ENCODE peak calls at places on chromosomes 7 and 10, in ten cellular contexts. J, F, H, B, W, M, E, Y, N and Q are unnamed samples.

GRCh38 chr10:70575486-70575873 is 27.1 kb downstream of the PRF1 start:
- DNase-seq in J (peak), F (no peak), H (no peak), B (peak), W (peak), M (no peak), E (no peak), Y (no peak), N (no peak), Q (no peak)

GRCh38 chr10:79376078-79376628 is 28.9 kb downstream of the PPIF start:
- DNase-seq in J (no peak), F (no peak), H (no peak), B (no peak), W (no peak), M (no peak), E (no peak), Y (no peak), N (no peak), Q (no peak)

GRCh38 chr10:1732501-1733123 is 4.7 kb downstream of the ADARB2 start:
- DNase-seq in J (no peak), F (no peak), H (no peak), B (no peak), W (no peak), M (no peak), E (no peak), Y (peak), N (no peak), Q (no peak)

GRCh38 chr10:77189056-77189455 is 448.6 kb downstream of the KCNMA1 start:
- DNase-seq in J (no peak), F (no peak), H (no peak), B (no peak), W (no peak), M (no peak), E (no peak), Y (no peak), N (no peak), Q (no peak)

GRCh38 chr10:21173433-21173963 is 276.4 kb upstream of the NEBL start:
- DNase-seq in J (no peak), F (no peak), H (no peak), B (peak), W (no peak), M (peak), E (no peak), Y (no peak), N (no peak), Q (no peak)

GRCh38 chr10:3398825-3399646 is 226.5 kb upstream of the PITRM1 start:
- DNase-seq in J (no peak), F (no peak), H (no peak), B (no peak), W (no peak), M (peak), E (peak), Y (no peak), N (no peak), Q (no peak)

GRCh38 chr7:27182285-27182827 is 2.7 kb downstream of the HOXA11 start:
- DNase-seq in J (peak), F (no peak), H (peak), B (no peak), W (no peak), M (no peak), E (no peak), Y (no peak), N (no peak), Q (no peak)

GRCh38 chr7:21651697-21652096 is 108.9 kb downstream of the DNAH11 start:
- DNase-seq in J (no peak), F (no peak), H (no peak), B (no peak), W (no peak), M (no peak), E (no peak), Y (no peak), N (no peak), Q (no peak)

GRCh38 chr10:118694848-118695247 is 59.9 kb downstream of the CACUL1 start:
- DNase-seq in J (no peak), F (no peak), H (no peak), B (no peak), W (peak), M (no peak), E (no peak), Y (no peak), N (no peak), Q (no peak)

GRCh38 chr7:117665393-117665792 is 185.6 kb downstream of the CFTR start:
- DNase-seq in J (no peak), F (no peak), H (no peak), B (no peak), W (peak), M (no peak), E (no peak), Y (no peak), N (no peak), Q (no peak)

GRCh38 chr7:112529486-112529885 is 48.7 kb downstream of the LSMEM1 start:
- DNase-seq in J (no peak), F (no peak), H (no peak), B (no peak), W (no peak), M (no peak), E (no peak), Y (peak), N (no peak), Q (peak)

GRCh38 chr7:16708980-16709379 is 44.6 kb upstream of the TSPAN13 start:
- DNase-seq in J (no peak), F (no peak), H (no peak), B (no peak), W (peak), M (no peak), E (no peak), Y (peak), N (peak), Q (peak)

GRCh38 chr10:35413985-35414861 is 77.9 kb downstream of the CCNY start:
- DNase-seq in J (no peak), F (no peak), H (no peak), B (no peak), W (peak), M (no peak), E (no peak), Y (peak), N (no peak), Q (peak)

GRCh38 chr10:78738457-78738856 is 330.3 kb upstream of the ZMIZ1 start:
- DNase-seq in J (no peak), F (no peak), H (no peak), B (no peak), W (no peak), M (no peak), E (no peak), Y (no peak), N (no peak), Q (no peak)

GRCh38 chr10:106941297-106942034 is 223.0 kb downstream of the SORCS1 start:
- DNase-seq in J (no peak), F (no peak), H (no peak), B (no peak), W (no peak), M (no peak), E (no peak), Y (no peak), N (no peak), Q (no peak)

GRCh38 chr10:47092822-47093221 is 181.6 kb downstream of the PTPN20 start:
- DNase-seq in J (no peak), F (no peak), H (no peak), B (no peak), W (no peak), M (no peak), E (peak), Y (no peak), N (no peak), Q (no peak)

GRCh38 chr7:83415840-83416239 is 233.1 kb downstream of the SEMA3E start:
- DNase-seq in J (no peak), F (no peak), H (no peak), B (no peak), W (no peak), M (no peak), E (no peak), Y (peak), N (no peak), Q (no peak)

GRCh38 chr10:2351566-2351965 is 614.2 kb upstream of the ADARB2 start:
- DNase-seq in J (no peak), F (no peak), H (no peak), B (no peak), W (no peak), M (no peak), E (no peak), Y (no peak), N (no peak), Q (no peak)

GRCh38 chr7:103867874-103868273 is 121.6 kb downstream of the RELN start:
- DNase-seq in J (no peak), F (no peak), H (no peak), B (no peak), W (no peak), M (no peak), E (no peak), Y (no peak), N (no peak), Q (no peak)

GRCh38 chr7:82263880-82264751 is 179.5 kb downstream of the CACNA2D1 start:
- DNase-seq in J (no peak), F (no peak), H (no peak), B (no peak), W (no peak), M (no peak), E (no peak), Y (no peak), N (no peak), Q (no peak)

GRCh38 chr7:114150704-114151103 is 231.9 kb upstream of the PPP1R3A start:
- DNase-seq in J (no peak), F (no peak), H (no peak), B (no peak), W (no peak), M (no peak), E (no peak), Y (no peak), N (no peak), Q (no peak)

GRCh38 chr7:140901946-140902304 is 22.8 kb downstream of the BRAF start:
- DNase-seq in J (no peak), F (no peak), H (no peak), B (no peak), W (no peak), M (no peak), E (no peak), Y (no peak), N (no peak), Q (no peak)

GRCh38 chr10:100007239-100008141 is 2.3 kb downstream of the DNMBP start:
- DNase-seq in J (no peak), F (no peak), H (no peak), B (peak), W (peak), M (no peak), E (no peak), Y (no peak), N (no peak), Q (no peak)

GRCh38 chr7:30159698-30160143 is 24.9 kb downstream of the MTURN start:
- DNase-seq in J (no peak), F (no peak), H (peak), B (peak), W (no peak), M (no peak), E (no peak), Y (peak), N (no peak), Q (peak)

GRCh38 chr7:31950101-31950755 is 120.0 kb downstream of the PDE1C start:
- DNase-seq in J (no peak), F (no peak), H (no peak), B (peak), W (no peak), M (no peak), E (no peak), Y (peak), N (no peak), Q (peak)

GRCh38 chr7:786472-787255 is 45.6 kb upstream of the SUN1 start:
- DNase-seq in J (peak), F (no peak), H (peak), B (peak), W (peak), M (peak), E (peak), Y (peak), N (peak), Q (peak)

GRCh38 chr10:29611796-29612381 is 22.9 kb downstream of the SVIL start:
- DNase-seq in J (no peak), F (no peak), H (no peak), B (no peak), W (peak), M (no peak), E (no peak), Y (no peak), N (no peak), Q (no peak)

GRCh38 chr10:20084451-20084850 is 268.2 kb downstream of the PLXDC2 start:
- DNase-seq in J (no peak), F (no peak), H (no peak), B (no peak), W (no peak), M (no peak), E (no peak), Y (no peak), N (no peak), Q (no peak)

GRCh38 chr10:63523015-63523414 is 1.8 kb downstream of the REEP3 start:
- DNase-seq in J (no peak), F (no peak), H (no peak), B (no peak), W (no peak), M (no peak), E (no peak), Y (no peak), N (no peak), Q (no peak)
- H3K4me3 ChIP-seq in J (peak), F (no peak), H (peak), B (no peak), W (peak), M (no peak), E (peak), Y (peak), N (peak), Q (no peak)

GRCh38 chr10:22263106-22263505 is 45.3 kb upstream of the EBLN1 start:
- DNase-seq in J (no peak), F (no peak), H (no peak), B (no peak), W (no peak), M (no peak), E (no peak), Y (no peak), N (no peak), Q (no peak)

GRCh38 chr10:22258471-22258870 is 40.7 kb upstream of the EBLN1 start:
- DNase-seq in J (no peak), F (no peak), H (no peak), B (no peak), W (no peak), M (no peak), E (no peak), Y (no peak), N (no peak), Q (no peak)

GRCh38 chr10:22253578-22253882 is 35.7 kb upstream of the EBLN1 start:
- DNase-seq in J (peak), F (no peak), H (no peak), B (no peak), W (no peak), M (peak), E (peak), Y (no peak), N (no peak), Q (no peak)

DNA sequence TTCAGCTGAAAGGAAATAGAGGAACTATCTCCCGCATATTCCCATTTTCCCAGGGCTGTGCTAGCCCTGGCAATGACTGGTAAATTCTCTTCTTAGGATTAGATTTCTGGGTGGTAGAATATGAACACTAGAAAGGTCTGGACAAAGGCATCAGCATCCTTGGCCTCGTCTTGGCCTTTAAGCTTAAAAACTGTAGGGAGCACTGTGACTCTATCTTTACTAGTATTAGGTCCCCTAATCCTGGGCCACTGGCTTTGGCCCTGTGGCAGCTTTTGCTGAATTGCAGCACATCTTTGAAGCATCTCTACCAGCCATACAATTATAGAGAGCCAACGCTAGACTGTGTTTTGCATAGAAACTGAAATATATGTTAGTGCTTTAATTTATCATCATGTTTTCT is 41.5 kb upstream of the EBLN1 start:
- DNase-seq in J (no peak), F (no peak), H (no peak), B (no peak), W (no peak), M (no peak), E (no peak), Y (no peak), N (no peak), Q (no peak)
- TF ChIP-seq CTCF in J (no peak), F (no peak), H (no peak), B (peak), W (no peak), M (peak), E (no peak), Y (no peak), N (no peak), Q (peak)

GRCh38 chr7:116592445-116592844 is 67.6 kb downstream of the CAV1 start:
- DNase-seq in J (no peak), F (no peak), H (peak), B (no peak), W (no peak), M (no peak), E (peak), Y (no peak), N (no peak), Q (no peak)
- H3K4me3 ChIP-seq in J (peak), F (no peak), H (peak), B (no peak), W (no peak), M (no peak), E (peak), Y (no peak), N (no peak), Q (no peak)

DNA sequence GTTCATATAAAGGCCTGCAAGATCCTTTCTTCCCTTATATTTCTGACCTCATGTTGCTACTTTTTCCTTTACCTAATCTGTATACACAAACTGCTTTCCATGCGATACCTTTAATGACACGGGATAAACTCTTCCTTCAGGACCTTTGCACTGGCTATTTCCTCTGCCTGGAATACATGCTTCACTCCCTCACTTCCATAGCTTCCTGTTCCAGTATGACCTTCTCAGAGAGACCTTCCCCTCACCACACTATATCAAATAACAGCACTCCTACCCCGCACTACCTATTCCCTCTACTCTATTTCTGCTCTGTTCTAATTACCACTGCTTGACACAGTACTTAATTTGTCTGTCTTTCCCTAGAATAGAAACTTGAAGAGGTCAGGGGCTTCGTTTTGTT is 11.2 kb downstream of the SYPL1 start:
- DNase-seq in J (no peak), F (no peak), H (no peak), B (no peak), W (no peak), M (no peak), E (no peak), Y (no peak), N (no peak), Q (no peak)
- TF ChIP-seq CTCF in J (no peak), F (no peak), H (no peak), B (no peak), W (no peak), M (no peak), E (no peak), Y (no peak), N (no peak), Q (no peak)

GRCh38 chr10:72803119-72803505 is 90.4 kb upstream of the OIT3 start:
- DNase-seq in J (no peak), F (no peak), H (no peak), B (no peak), W (peak), M (no peak), E (no peak), Y (no peak), N (no peak), Q (no peak)

GRCh38 chr10:72800741-72801092 is 92.8 kb upstream of the OIT3 start:
- DNase-seq in J (no peak), F (no peak), H (no peak), B (no peak), W (no peak), M (no peak), E (no peak), Y (no peak), N (no peak), Q (no peak)

GRCh38 chr10:72801263-72801868 is 92.2 kb upstream of the OIT3 start:
- DNase-seq in J (no peak), F (no peak), H (no peak), B (no peak), W (no peak), M (no peak), E (no peak), Y (no peak), N (no peak), Q (no peak)

GRCh38 chr10:72800000-72800740 is 93.4 kb upstream of the OIT3 start:
- DNase-seq in J (no peak), F (no peak), H (no peak), B (no peak), W (peak), M (no peak), E (no peak), Y (no peak), N (no peak), Q (no peak)

GRCh38 chr10:72802291-72803118 is 91.0 kb upstream of the OIT3 start:
- DNase-seq in J (no peak), F (no peak), H (no peak), B (no peak), W (peak), M (no peak), E (no peak), Y (peak), N (no peak), Q (no peak)
- H3K4me3 ChIP-seq in J (no peak), F (no peak), H (no peak), B (no peak), W (peak), M (no peak), E (peak), Y (no peak), N (no peak), Q (peak)

GRCh38 chr7:44787762-44788161 is 8.7 kb upstream of the PPIA start:
- DNase-seq in J (no peak), F (no peak), H (no peak), B (no peak), W (no peak), M (no peak), E (no peak), Y (no peak), N (peak), Q (no peak)

GRCh38 chr7:44789990-44790389 is 6.5 kb upstream of the PPIA start:
- DNase-seq in J (no peak), F (no peak), H (no peak), B (no peak), W (no peak), M (no peak), E (no peak), Y (no peak), N (no peak), Q (no peak)

GRCh38 chr7:44793919-44794715 is 2.4 kb upstream of the PPIA start:
- DNase-seq in J (no peak), F (no peak), H (no peak), B (no peak), W (no peak), M (no peak), E (no peak), Y (no peak), N (peak), Q (no peak)

GRCh38 chr7:44787041-44787440 is 9.4 kb upstream of the PPIA start:
- DNase-seq in J (no peak), F (no peak), H (no peak), B (peak), W (no peak), M (no peak), E (no peak), Y (no peak), N (no peak), Q (no peak)

GRCh38 chr7:44791278-44792219 is 4.9 kb upstream of the PPIA start:
- DNase-seq in J (no peak), F (no peak), H (no peak), B (no peak), W (peak), M (no peak), E (no peak), Y (peak), N (peak), Q (peak)
- TF ChIP-seq CTCF in J (no peak), F (no peak), H (no peak), B (no peak), W (peak), M (no peak), E (no peak), Y (no peak), N (no peak), Q (peak)

DNA sequence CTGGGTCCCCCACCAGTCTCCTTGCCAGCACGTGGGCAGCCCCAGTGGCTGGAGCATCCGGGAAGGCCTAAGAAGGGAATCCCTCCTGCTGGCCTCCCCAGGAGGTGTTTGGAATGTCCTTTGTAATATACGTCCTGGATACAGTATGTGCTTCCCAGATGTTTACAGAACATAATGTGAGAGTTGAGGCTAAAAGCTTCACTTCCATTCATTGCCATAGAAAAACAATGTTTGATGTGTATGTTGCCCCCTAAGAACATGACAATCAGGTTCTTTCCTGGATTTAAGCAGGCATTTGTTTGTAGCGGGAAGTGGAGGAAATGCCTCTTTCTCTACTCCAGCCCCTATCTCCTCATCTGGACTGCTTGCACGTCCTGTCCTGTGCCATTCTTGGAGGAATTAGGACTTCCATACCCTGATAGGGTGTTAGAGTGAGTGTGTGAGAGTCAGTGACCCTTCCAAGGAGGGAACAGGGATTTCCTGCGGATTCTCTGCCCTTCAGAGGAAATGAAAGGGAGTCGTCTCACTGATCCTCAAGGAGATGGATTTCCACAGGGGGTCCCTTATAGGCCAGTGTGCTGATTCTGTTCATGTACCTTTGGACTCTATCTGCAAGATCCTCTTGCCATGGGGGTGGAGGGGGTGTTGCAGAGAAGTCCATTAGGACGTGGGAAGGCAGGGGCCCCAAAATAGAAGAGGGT is 1.2 kb downstream of the IGFBP1 start:
- DNase-seq in J (no peak), F (no peak), H (no peak), B (no peak), W (no peak), M (no peak), E (no peak), Y (no peak), N (peak), Q (no peak)
- H3K4me3 ChIP-seq in J (no peak), F (no peak), H (no peak), B (no peak), W (no peak), M (no peak), E (no peak), Y (no peak), N (peak), Q (no peak)